ENCODE peak calls at places on chromosomes 2 and 18, in eight cellular contexts. One of them, this sample, is unnamed.

GRCh38 chr2:38129410-38129809 is 53.5 kb upstream of the CYP1B1 start:
- DNase-seq in mammary epithelial cell: no peak
- DNase-seq in fibroblast of lung: no peak
- DNase-seq in HepG2: no peak
- DNase-seq in GM12878: no peak
- DNase-seq in H9: no peak
- DNase-seq in IMR-90: no peak
- DNase-seq in DND-41: no peak
- DNase-seq in this sample: no peak

GRCh38 chr2:196718796-196719564 is 79.5 kb downstream of the CCDC150 start:
- DNase-seq in mammary epithelial cell: no peak
- DNase-seq in fibroblast of lung: peak; percentile 86
- DNase-seq in HepG2: peak; percentile 79
- DNase-seq in GM12878: no peak
- DNase-seq in H9: peak; percentile 53
- DNase-seq in IMR-90: peak; percentile 75
- DNase-seq in DND-41: no peak
- DNase-seq in this sample: peak; percentile 4

GRCh38 chr18:2281523-2282199 is 289.6 kb downstream of the METTL4 start:
- DNase-seq in mammary epithelial cell: no peak
- DNase-seq in fibroblast of lung: no peak
- DNase-seq in HepG2: no peak
- DNase-seq in GM12878: no peak
- DNase-seq in H9: no peak
- DNase-seq in IMR-90: no peak
- DNase-seq in DND-41: no peak
- DNase-seq in this sample: no peak

GRCh38 chr2:241759091-241759807 is 17.4 kb upstream of the GAL3ST2 start:
- DNase-seq in mammary epithelial cell: no peak
- DNase-seq in fibroblast of lung: no peak
- DNase-seq in HepG2: no peak
- DNase-seq in GM12878: no peak
- DNase-seq in H9: no peak
- DNase-seq in IMR-90: no peak
- DNase-seq in DND-41: no peak
- DNase-seq in this sample: no peak

GRCh38 chr2:233289590-233290424 is 17.8 kb upstream of the SAG start:
- DNase-seq in mammary epithelial cell: no peak
- DNase-seq in fibroblast of lung: no peak
- DNase-seq in HepG2: no peak
- DNase-seq in GM12878: no peak
- DNase-seq in H9: no peak
- DNase-seq in IMR-90: no peak
- DNase-seq in DND-41: no peak
- DNase-seq in this sample: no peak

GRCh38 chr2:96541326-96541725 is 4.8 kb downstream of the ARID5A start:
- DNase-seq in mammary epithelial cell: no peak
- DNase-seq in fibroblast of lung: no peak
- DNase-seq in HepG2: no peak
- DNase-seq in GM12878: no peak
- DNase-seq in H9: no peak
- DNase-seq in IMR-90: peak; percentile 29
- DNase-seq in DND-41: no peak
- DNase-seq in this sample: no peak

GRCh38 chr2:207223051-207223450 is 57.3 kb upstream of the KLF7 start:
- DNase-seq in mammary epithelial cell: peak; percentile 43
- DNase-seq in fibroblast of lung: peak; percentile 44
- DNase-seq in HepG2: no peak
- DNase-seq in GM12878: peak; percentile 41
- DNase-seq in H9: no peak
- DNase-seq in IMR-90: peak; percentile 87
- DNase-seq in DND-41: no peak
- DNase-seq in this sample: peak; percentile 41

GRCh38 chr18:7879717-7880116 is 312.6 kb downstream of the PTPRM start:
- DNase-seq in mammary epithelial cell: no peak
- DNase-seq in fibroblast of lung: no peak
- DNase-seq in HepG2: no peak
- DNase-seq in GM12878: no peak
- DNase-seq in H9: no peak
- DNase-seq in IMR-90: no peak
- DNase-seq in DND-41: no peak
- DNase-seq in this sample: peak; percentile 45

GRCh38 chr2:231189571-231190495 is 8.6 kb upstream of the ARMC9 start:
- DNase-seq in mammary epithelial cell: no peak
- DNase-seq in fibroblast of lung: peak; percentile 77
- DNase-seq in HepG2: no peak
- DNase-seq in GM12878: no peak
- DNase-seq in H9: peak; percentile 65
- DNase-seq in IMR-90: no peak
- DNase-seq in DND-41: no peak
- DNase-seq in this sample: no peak

GRCh38 chr2:188394931-188395330 is 103.3 kb downstream of the GULP1 start:
- DNase-seq in mammary epithelial cell: no peak
- DNase-seq in fibroblast of lung: no peak
- DNase-seq in HepG2: no peak
- DNase-seq in GM12878: no peak
- DNase-seq in H9: no peak
- DNase-seq in IMR-90: no peak
- DNase-seq in DND-41: no peak
- DNase-seq in this sample: no peak

GRCh38 chr2:220310326-220310936 is 683.0 kb downstream of the SLC4A3 start:
- DNase-seq in mammary epithelial cell: no peak
- DNase-seq in fibroblast of lung: no peak
- DNase-seq in HepG2: no peak
- DNase-seq in GM12878: no peak
- DNase-seq in H9: no peak
- DNase-seq in IMR-90: no peak
- DNase-seq in DND-41: no peak
- DNase-seq in this sample: no peak

GRCh38 chr2:182445566-182445965 is 18.7 kb upstream of the PDE1A start:
- DNase-seq in mammary epithelial cell: no peak
- DNase-seq in fibroblast of lung: peak; percentile 5
- DNase-seq in HepG2: no peak
- DNase-seq in GM12878: no peak
- DNase-seq in H9: no peak
- DNase-seq in IMR-90: no peak
- DNase-seq in DND-41: no peak
- DNase-seq in this sample: no peak

GRCh38 chr2:125581561-125581960 is 1074.4 kb upstream of the GYPC start:
- DNase-seq in mammary epithelial cell: no peak
- DNase-seq in fibroblast of lung: no peak
- DNase-seq in HepG2: no peak
- DNase-seq in GM12878: no peak
- DNase-seq in H9: no peak
- DNase-seq in IMR-90: no peak
- DNase-seq in DND-41: no peak
- DNase-seq in this sample: no peak

GRCh38 chr2:39991298-39991697 is 212.2 kb upstream of the THUMPD2 start:
- DNase-seq in mammary epithelial cell: peak; percentile 54
- DNase-seq in fibroblast of lung: peak; percentile 27
- DNase-seq in HepG2: no peak
- DNase-seq in GM12878: no peak
- DNase-seq in H9: no peak
- DNase-seq in IMR-90: peak; percentile 59
- DNase-seq in DND-41: no peak
- DNase-seq in this sample: no peak

GRCh38 chr18:13269599-13270011 is 51.0 kb downstream of the LDLRAD4 start:
- DNase-seq in mammary epithelial cell: no peak
- DNase-seq in fibroblast of lung: no peak
- DNase-seq in HepG2: no peak
- DNase-seq in GM12878: no peak
- DNase-seq in H9: no peak
- DNase-seq in IMR-90: no peak
- DNase-seq in DND-41: no peak
- DNase-seq in this sample: no peak

GRCh38 chr2:14634885-14635871 is 2.7 kb downstream of the LRATD1 start:
- DNase-seq in mammary epithelial cell: peak; percentile 89
- DNase-seq in fibroblast of lung: peak; percentile 72
- DNase-seq in HepG2: no peak
- DNase-seq in GM12878: no peak
- DNase-seq in H9: peak; percentile 75
- DNase-seq in IMR-90: peak; percentile 16
- DNase-seq in DND-41: no peak
- DNase-seq in this sample: peak; percentile 82

GRCh38 chr2:142824756-142825155 is 52.7 kb upstream of the KYNU start:
- DNase-seq in mammary epithelial cell: peak; percentile 15
- DNase-seq in fibroblast of lung: peak; percentile 19
- DNase-seq in HepG2: no peak
- DNase-seq in GM12878: no peak
- DNase-seq in H9: no peak
- DNase-seq in IMR-90: peak; percentile 36
- DNase-seq in DND-41: no peak
- DNase-seq in this sample: peak; percentile 29

GRCh38 chr2:111192778-111193368 is 72.2 kb downstream of the BCL2L11 start:
- DNase-seq in mammary epithelial cell: no peak
- DNase-seq in fibroblast of lung: no peak
- DNase-seq in HepG2: no peak
- DNase-seq in GM12878: no peak
- DNase-seq in H9: no peak
- DNase-seq in IMR-90: no peak
- DNase-seq in DND-41: no peak
- DNase-seq in this sample: no peak

GRCh38 chr2:177523781-177524180 is 131.2 kb downstream of the AGPS start:
- DNase-seq in mammary epithelial cell: no peak
- DNase-seq in fibroblast of lung: no peak
- DNase-seq in HepG2: no peak
- DNase-seq in GM12878: no peak
- DNase-seq in H9: no peak
- DNase-seq in IMR-90: no peak
- DNase-seq in DND-41: no peak
- DNase-seq in this sample: no peak

GRCh38 chr2:84865181-84865783 is 15.6 kb downstream of the TRABD2A start:
- DNase-seq in mammary epithelial cell: peak; percentile 34
- DNase-seq in fibroblast of lung: peak; percentile 58
- DNase-seq in HepG2: no peak
- DNase-seq in GM12878: no peak
- DNase-seq in H9: no peak
- DNase-seq in IMR-90: peak; percentile 43
- DNase-seq in DND-41: no peak
- DNase-seq in this sample: peak; percentile 61

GRCh38 chr18:75904416-75904815 is 476.9 kb upstream of the SMIM21 start:
- DNase-seq in mammary epithelial cell: no peak
- DNase-seq in fibroblast of lung: no peak
- DNase-seq in HepG2: no peak
- DNase-seq in GM12878: no peak
- DNase-seq in H9: no peak
- DNase-seq in IMR-90: no peak
- DNase-seq in DND-41: no peak
- DNase-seq in this sample: no peak

GRCh38 chr18:75896865-75897264 is 469.4 kb upstream of the SMIM21 start:
- DNase-seq in mammary epithelial cell: peak; percentile 10
- DNase-seq in fibroblast of lung: no peak
- DNase-seq in HepG2: peak; percentile 8
- DNase-seq in GM12878: no peak
- DNase-seq in H9: no peak
- DNase-seq in IMR-90: no peak
- DNase-seq in DND-41: no peak
- DNase-seq in this sample: peak; percentile 46

GRCh38 chr18:75895135-75895534 is 467.6 kb upstream of the SMIM21 start:
- DNase-seq in mammary epithelial cell: no peak
- DNase-seq in fibroblast of lung: no peak
- DNase-seq in HepG2: no peak
- DNase-seq in GM12878: no peak
- DNase-seq in H9: no peak
- DNase-seq in IMR-90: no peak
- DNase-seq in DND-41: no peak
- DNase-seq in this sample: no peak

DNA sequence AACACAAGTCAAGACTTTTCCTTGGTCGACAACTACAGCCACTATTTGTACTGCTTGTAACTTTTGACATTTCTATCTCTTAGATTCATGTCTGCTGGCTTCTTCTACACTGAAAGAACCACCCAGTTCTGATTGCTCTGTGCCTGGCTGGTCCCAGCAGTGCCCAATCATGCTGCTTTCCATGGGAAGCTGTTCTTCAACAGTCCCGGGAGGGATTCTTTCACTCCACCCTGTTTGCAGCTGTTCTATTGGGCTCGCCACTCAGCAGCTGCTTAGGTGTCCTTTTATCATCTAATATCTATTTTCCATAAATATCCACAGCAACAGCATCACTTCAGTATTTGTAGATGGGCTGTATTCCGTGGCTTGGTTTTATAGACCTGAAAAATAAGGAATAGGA is 471.2 kb upstream of the SMIM21 start:
- DNase-seq in mammary epithelial cell: no peak
- DNase-seq in fibroblast of lung: no peak
- DNase-seq in HepG2: no peak
- DNase-seq in GM12878: no peak
- DNase-seq in H9: no peak
- DNase-seq in IMR-90: no peak
- DNase-seq in DND-41: no peak
- DNase-seq in this sample: no peak
- H4K20me1 ChIP-seq in mammary epithelial cell: no peaks in the 10 kb centered on the region
- H4K20me1 ChIP-seq in fibroblast of lung: no peaks in the 10 kb centered on the region
- H4K20me1 ChIP-seq in HepG2: no peaks in the 10 kb centered on the region
- H4K20me1 ChIP-seq in GM12878: no peaks in the 10 kb centered on the region
- H4K20me1 ChIP-seq in H9: no peaks in the 10 kb centered on the region
- H4K20me1 ChIP-seq in IMR-90: no peaks in the 10 kb centered on the region
- H4K20me1 ChIP-seq in DND-41: no peaks in the 10 kb centered on the region
- H4K20me1 ChIP-seq in this sample: no peaks in the 10 kb centered on the region

DNA sequence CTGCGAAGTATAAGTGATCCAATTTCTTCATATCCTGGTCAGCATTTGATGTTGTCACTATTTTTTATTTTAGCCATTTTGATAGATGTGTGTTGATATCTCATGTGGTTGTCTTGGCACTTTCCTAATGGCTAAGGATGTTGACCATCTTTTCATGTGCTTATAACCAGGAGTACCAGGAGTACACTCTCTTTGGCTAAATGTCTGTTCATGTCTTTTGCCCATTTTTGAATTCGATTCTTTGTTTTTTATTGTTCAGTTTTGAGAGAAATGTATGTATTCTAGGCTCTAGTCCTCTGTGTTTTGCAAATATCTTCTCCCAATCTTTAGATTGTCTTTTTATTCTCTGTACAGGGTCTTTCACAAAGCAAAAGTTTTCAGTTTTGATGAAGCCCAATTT is 65.5 kb downstream of the SDC1 start:
- DNase-seq in mammary epithelial cell: no peak
- DNase-seq in fibroblast of lung: no peak
- DNase-seq in HepG2: no peak
- DNase-seq in GM12878: no peak
- DNase-seq in H9: no peak
- DNase-seq in IMR-90: no peak
- DNase-seq in DND-41: no peak
- DNase-seq in this sample: no peak
- H3K9ac ChIP-seq in mammary epithelial cell: no peak overlapping the region
- H3K9ac ChIP-seq in fibroblast of lung: no peak overlapping the region
- H3K9ac ChIP-seq in HepG2: no peak overlapping the region
- H3K9ac ChIP-seq in GM12878: no peak overlapping the region
- H3K9ac ChIP-seq in H9: no peak overlapping the region
- H3K9ac ChIP-seq in IMR-90: no peak overlapping the region
- H3K9ac ChIP-seq in DND-41: no peak overlapping the region
- H3K9ac ChIP-seq in this sample: no peak overlapping the region

GRCh38 chr2:43126817-43127207 is 99.6 kb downstream of the ZFP36L2 start:
- DNase-seq in mammary epithelial cell: no peak
- DNase-seq in fibroblast of lung: no peak
- DNase-seq in HepG2: no peak
- DNase-seq in GM12878: no peak
- DNase-seq in H9: no peak
- DNase-seq in IMR-90: no peak
- DNase-seq in DND-41: no peak
- DNase-seq in this sample: no peak
- TF ChIP-seq CTCF in mammary epithelial cell: no peak
- TF ChIP-seq CTCF in fibroblast of lung: no peak
- TF ChIP-seq CTCF in HepG2: no peak
- TF ChIP-seq CTCF in GM12878: no peak
- TF ChIP-seq CTCF in H9: no peak
- TF ChIP-seq CTCF in IMR-90: no peak
- TF ChIP-seq CTCF in DND-41: no peak
- TF ChIP-seq CTCF in this sample: no peak

GRCh38 chr18:28511421-28511821 is 334.5 kb upstream of the CDH2 start:
- DNase-seq in mammary epithelial cell: peak; percentile 55
- DNase-seq in fibroblast of lung: no peak
- DNase-seq in HepG2: no peak
- DNase-seq in GM12878: no peak
- DNase-seq in H9: no peak
- DNase-seq in IMR-90: peak; percentile 2
- DNase-seq in DND-41: no peak
- DNase-seq in this sample: peak; percentile 67
- H4K20me1 ChIP-seq in mammary epithelial cell: no peaks in the 10 kb centered on the region
- H4K20me1 ChIP-seq in fibroblast of lung: no peaks in the 10 kb centered on the region
- H4K20me1 ChIP-seq in HepG2: no peaks in the 10 kb centered on the region
- H4K20me1 ChIP-seq in GM12878: no peaks in the 10 kb centered on the region
- H4K20me1 ChIP-seq in H9: no peaks in the 10 kb centered on the region
- H4K20me1 ChIP-seq in IMR-90: no peaks in the 10 kb centered on the region
- H4K20me1 ChIP-seq in DND-41: no peaks in the 10 kb centered on the region
- H4K20me1 ChIP-seq in this sample: no peaks in the 10 kb centered on the region

This sample was measured in PC-3.